ENCODE peak calls at places on chromosomes 5 and 9, in eight cellular contexts. X is AG04450; K is CD4-positive, alpha-beta T cell; M is upper lobe of right lung; P is lung; U is ovary; J is pancreas; B is tibial artery. V is an unnamed sample.
A peak's percentile ranks its signal among the peaks of the same experiment; 100 is the strongest.

GRCh38 chr5:95191330-95191729 is 93.6 kb downstream of the MCTP1 start:
- DNase-seq in X (no peak), K (no peak), M (no peak), P (no peak), U (no peak), J (no peak), B (no peak), V (no peak)

GRCh38 chr5:34490501-34491250 is 165.5 kb upstream of the RAI14 start:
- DNase-seq in X (no peak), K (no peak), M (no peak), P (no peak), U (no peak), J (no peak), B (no peak), V (no peak)

GRCh38 chr9:35158501-35159280 is 3.1 kb upstream of the UNC13B start:
- DNase-seq in X (no peak), K (no peak), M (no peak), P (no peak), U (no peak), J (no peak), B (no peak), V (no peak)

GRCh38 chr5:114940709-114941108 is 229.0 kb downstream of the TRIM36 start:
- DNase-seq in X (no peak), K (no peak), M (no peak), P (no peak), U (no peak), J (no peak), B (no peak), V (no peak)

GRCh38 chr5:131109540-131110255 is 55.4 kb downstream of the HINT1 start:
- DNase-seq in X (no peak), K (no peak), M (no peak), P (no peak), U (no peak), J (no peak), B (no peak), V (peak; percentile 18)

GRCh38 chr9:13382595-13382994 is 103.1 kb upstream of the MPDZ start:
- DNase-seq in X (no peak), K (no peak), M (no peak), P (no peak), U (no peak), J (no peak), B (no peak), V (no peak)

GRCh38 chr9:104232781-104233341 is 138.8 kb downstream of the SMC2 start:
- DNase-seq in X (no peak), K (no peak), M (no peak), P (no peak), U (no peak), J (no peak), B (no peak), V (no peak)

GRCh38 chr5:141001854-141002666 is 35.8 kb downstream of the PCDHAC2 start:
- DNase-seq in X (no peak), K (no peak), M (peak; percentile 70), P (peak; percentile 36), U (peak; percentile 19), J (no peak), B (no peak), V (peak; percentile 24)

GRCh38 chr5:150624334-150625163 is 15.9 kb upstream of the SYNPO start:
- DNase-seq in X (no peak), K (peak; percentile 19), M (no peak), P (no peak), U (peak; percentile 58), J (peak; percentile 53), B (no peak), V (no peak)

GRCh38 chr9:37635808-37636207 is 14.9 kb upstream of the FRMPD1 start:
- DNase-seq in X (no peak), K (no peak), M (no peak), P (no peak), U (no peak), J (no peak), B (no peak), V (no peak)

GRCh38 chr5:81749562-81750307 is 1.2 kb downstream of the SSBP2 start:
- DNase-seq in X (no peak), K (peak; percentile 42), M (peak; percentile 76), P (peak; percentile 30), U (peak; percentile 72), J (peak; percentile 52), B (peak; percentile 55), V (no peak)

GRCh38 chr9:128146591-128147120 is 2.6 kb upstream of the LCN2 start:
- DNase-seq in X (no peak), K (no peak), M (no peak), P (no peak), U (no peak), J (peak; percentile 16), B (no peak), V (no peak)

GRCh38 chr9:128149951-128150593 is 819 bp downstream of the LCN2 start:
- DNase-seq in X (no peak), K (no peak), M (no peak), P (no peak), U (no peak), J (no peak), B (no peak), V (no peak)

GRCh38 chr9:128149001-128149701 is at the start of gene LCN2:
- DNase-seq in X (no peak), K (no peak), M (peak; percentile 77), P (peak; percentile 84), U (no peak), J (peak; percentile 65), B (no peak), V (no peak)

GRCh38 chr9:128150594-128151342 is 1.5 kb downstream of the LCN2 start:
- DNase-seq in X (no peak), K (no peak), M (no peak), P (no peak), U (no peak), J (no peak), B (no peak), V (no peak)

GRCh38 chr9:128148509-128149000 is 698 bp upstream of the LCN2 start:
- DNase-seq in X (no peak), K (no peak), M (no peak), P (no peak), U (no peak), J (peak; percentile 25), B (no peak), V (no peak)
- H3K27ac ChIP-seq in X (no peak overlapping the region), K (no peak overlapping the region), M (peak overlapping the region; percentile 63), P (no peak overlapping the region), U (no peak overlapping the region), J (peak overlapping the region; percentile 87), B (no peak overlapping the region), V (no peak overlapping the region)

GRCh38 chr5:170745481-170746061 is 38.0 kb upstream of the GABRP start:
- DNase-seq in X (no peak), K (no peak), M (no peak), P (no peak), U (no peak), J (peak; percentile 51), B (no peak), V (no peak)

GRCh38 chr5:170746952-170747340 is 36.6 kb upstream of the GABRP start:
- DNase-seq in X (no peak), K (no peak), M (no peak), P (no peak), U (no peak), J (no peak), B (no peak), V (no peak)

GRCh38 chr5:170747851-170748250 is 35.7 kb upstream of the GABRP start:
- DNase-seq in X (no peak), K (no peak), M (no peak), P (no peak), U (no peak), J (peak; percentile 37), B (no peak), V (no peak)

GRCh38 chr5:170747357-170747756 is 36.2 kb upstream of the GABRP start:
- DNase-seq in X (no peak), K (no peak), M (no peak), P (no peak), U (no peak), J (peak; percentile 55), B (no peak), V (no peak)

DNA sequence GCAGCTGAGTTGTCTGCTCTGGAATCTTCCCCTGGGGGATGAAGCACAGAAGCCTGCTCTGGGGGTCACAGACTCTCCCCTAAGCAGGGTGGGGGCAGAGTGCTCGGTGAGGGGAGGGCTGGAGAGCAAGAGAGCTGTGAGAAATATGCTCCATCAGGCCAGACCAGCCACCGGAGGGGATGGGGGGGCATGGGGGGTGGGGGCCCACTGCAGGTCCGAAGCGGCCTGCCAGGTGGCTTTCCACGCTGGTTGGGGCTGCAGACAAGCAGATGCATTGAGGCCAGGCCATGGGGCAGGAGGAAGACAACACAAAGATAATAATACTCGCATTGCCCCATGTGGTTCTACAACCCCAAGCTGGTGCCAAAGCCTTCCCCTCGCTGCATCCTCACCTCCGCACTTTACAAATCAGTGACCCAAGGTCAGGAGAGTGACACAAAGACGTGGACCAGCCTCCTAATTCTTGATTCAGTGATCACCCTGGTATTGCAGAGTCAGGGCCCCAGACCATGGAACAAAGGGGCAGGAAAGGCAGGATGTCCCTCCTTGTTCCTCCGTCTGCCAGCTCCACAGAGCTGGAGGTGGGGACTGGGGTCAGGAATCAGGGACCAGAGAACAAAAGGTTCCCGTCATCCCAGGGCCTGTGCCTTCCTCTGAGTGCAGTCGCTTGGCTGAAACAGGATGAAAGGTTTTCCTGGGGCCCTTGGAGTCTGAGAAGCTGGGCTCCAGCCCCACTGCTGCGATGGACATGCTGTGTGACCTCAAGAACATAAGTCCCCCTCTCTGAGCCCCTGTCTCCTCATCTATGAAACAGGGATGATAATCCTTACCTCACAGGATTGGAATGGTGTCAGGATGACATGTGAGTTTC is 37.2 kb upstream of the GABRP start:
- DNase-seq in X (no peak), K (no peak), M (no peak), P (no peak), U (no peak), J (no peak), B (no peak), V (no peak)
- H3K27ac ChIP-seq in X (no peak overlapping the region), K (no peak overlapping the region), M (no peak overlapping the region), P (peak overlapping the region; percentile 61), U (no peak overlapping the region), J (peak overlapping the region; percentile 73), B (no peak overlapping the region), V (no peak overlapping the region)

DNA sequence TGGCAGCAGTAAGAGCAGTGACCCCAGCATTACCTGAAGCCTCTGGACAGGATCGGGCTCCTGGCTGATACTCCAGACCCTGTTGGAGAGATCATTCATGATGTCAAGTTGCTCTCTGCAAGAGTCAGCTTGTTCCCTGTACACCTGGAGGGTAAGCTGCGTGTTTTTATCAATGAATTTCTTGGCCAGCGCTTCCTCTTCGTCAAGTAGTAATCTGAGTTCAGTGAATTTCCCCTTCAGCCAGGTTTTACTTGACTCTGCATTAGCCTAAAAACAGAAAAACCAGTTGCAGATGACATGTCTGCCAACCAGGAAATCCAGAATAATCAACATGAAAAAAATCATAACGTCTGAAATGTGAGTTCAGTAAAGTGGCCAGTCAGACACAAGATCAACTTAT is 19.1 kb downstream of the TRIM14 start:
- DNase-seq in X (no peak), K (no peak), M (no peak), P (no peak), U (no peak), J (no peak), B (no peak), V (no peak)
- H3K27ac ChIP-seq in X (no peak overlapping the region), K (peak overlapping the region; percentile 70), M (peak overlapping the region; percentile 5), P (no peak overlapping the region), U (no peak overlapping the region), J (no peak overlapping the region), B (no peak overlapping the region), V (no peak overlapping the region)

DNA sequence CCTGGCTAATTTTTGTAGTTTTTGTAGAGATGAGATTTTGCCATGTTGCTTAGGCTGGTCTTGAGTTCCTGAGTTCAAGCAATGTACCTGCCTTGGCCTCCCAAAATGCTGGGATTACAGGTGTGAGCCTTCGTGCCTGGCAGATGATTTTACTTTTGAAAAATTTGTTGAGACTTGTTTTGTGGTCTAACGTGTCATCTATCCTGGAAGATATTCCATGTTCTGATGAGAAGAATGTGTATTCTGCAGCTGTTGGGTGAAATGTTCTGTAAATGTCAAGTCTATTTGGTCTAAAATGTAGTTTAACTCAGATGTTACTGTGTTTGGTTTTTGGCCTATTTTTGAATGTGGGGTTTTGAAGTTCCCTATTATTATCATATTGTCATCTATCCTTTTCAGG is 145.6 kb downstream of the XRCC4 start:
- DNase-seq in X (no peak), K (no peak), M (no peak), P (no peak), U (no peak), J (no peak), B (no peak), V (no peak)
- H3K27ac ChIP-seq in X (no peak overlapping the region), K (no peak overlapping the region), M (no peak overlapping the region), P (no peak overlapping the region), U (no peak overlapping the region), J (no peak overlapping the region), B (no peak overlapping the region), V (no peak overlapping the region)

V was measured in caudate nucleus.